ENCODE peak calls at places on chromosomes 5 and 9, in eight cellular contexts. R is progenitor cell of endocrine pancreas, G is HFF-Myc, D is HFFc6, X is AG09319, T is upper lobe of right lung, W is heart right ventricle, J is neural crest cell. Z is an unnamed sample.

GRCh38 chr5:167361841-167362240 is 929.6 kb upstream of the WWC1 start:
- DNase-seq in R (no peak), G (no peak), D (no peak), X (no peak), T (no peak), W (no peak), J (no peak), Z (no peak)

GRCh38 chr9:72442212-72442607 is 77.2 kb upstream of the ZFAND5 start:
- DNase-seq in R (no peak), G (peak), D (peak), X (peak), T (no peak), W (no peak), J (no peak), Z (no peak)

GRCh38 chr9:79053613-79054012 is 518.2 kb upstream of the TLE4 start:
- DNase-seq in R (no peak), G (no peak), D (no peak), X (no peak), T (no peak), W (no peak), J (no peak), Z (no peak)

GRCh38 chr5:115389799-115390382 is 93.4 kb upstream of the CCDC112 start:
- DNase-seq in R (no peak), G (no peak), D (no peak), X (no peak), T (peak), W (no peak), J (no peak), Z (no peak)

GRCh38 chr5:59893436-59894227 is at the start of gene PDE4D:
- DNase-seq in R (peak), G (peak), D (peak), X (peak), T (peak), W (peak), J (peak), Z (no peak)

GRCh38 chr5:172849636-172850453 is 15.8 kb downstream of the ERGIC1 start:
- DNase-seq in R (no peak), G (no peak), D (no peak), X (no peak), T (no peak), W (no peak), J (no peak), Z (no peak)

GRCh38 chr9:14346826-14347407 is 33.0 kb upstream of the NFIB start:
- DNase-seq in R (no peak), G (no peak), D (no peak), X (no peak), T (no peak), W (peak), J (no peak), Z (no peak)

GRCh38 chr5:141869514-141869913 is 8.7 kb downstream of the PCDH1 start:
- DNase-seq in R (no peak), G (no peak), D (no peak), X (no peak), T (peak), W (no peak), J (no peak), Z (no peak)

GRCh38 chr9:35939851-35940250 is 18.1 kb downstream of the OR2S2 start:
- DNase-seq in R (no peak), G (no peak), D (no peak), X (no peak), T (no peak), W (no peak), J (no peak), Z (no peak)

GRCh38 chr9:121954477-121955175 is 138.5 kb downstream of the TTLL11 start:
- DNase-seq in R (no peak), G (no peak), D (no peak), X (peak), T (no peak), W (peak), J (no peak), Z (no peak)

GRCh38 chr5:61114441-61114840 is 47.8 kb downstream of the SMIM15 start:
- DNase-seq in R (no peak), G (no peak), D (no peak), X (no peak), T (no peak), W (no peak), J (no peak), Z (no peak)

GRCh38 chr5:123414975-123415374 is 8.2 kb downstream of the CEP120 start:
- DNase-seq in R (no peak), G (no peak), D (no peak), X (no peak), T (no peak), W (no peak), J (no peak), Z (no peak)

GRCh38 chr5:125413861-125414260 is 667.4 kb upstream of the ZNF608 start:
- DNase-seq in R (no peak), G (no peak), D (no peak), X (no peak), T (no peak), W (no peak), J (no peak), Z (no peak)

GRCh38 chr5:41638685-41639084 is 128.3 kb upstream of the PLCXD3 start:
- DNase-seq in R (no peak), G (no peak), D (no peak), X (no peak), T (no peak), W (no peak), J (no peak), Z (no peak)

GRCh38 chr5:89703799-89704198 is 705.8 kb downstream of the CETN3 start:
- DNase-seq in R (no peak), G (no peak), D (no peak), X (no peak), T (no peak), W (no peak), J (no peak), Z (no peak)

GRCh38 chr5:148808864-148809642 is 17.4 kb upstream of the ADRB2 start:
- DNase-seq in R (no peak), G (no peak), D (no peak), X (no peak), T (no peak), W (peak), J (no peak), Z (no peak)

GRCh38 chr5:53820802-53821171 is 260.3 kb downstream of the NDUFS4 start:
- DNase-seq in R (no peak), G (peak), D (no peak), X (no peak), T (no peak), W (no peak), J (no peak), Z (no peak)

GRCh38 chr5:90982576-90982975 is 400.5 kb downstream of the ARRDC3 start:
- DNase-seq in R (no peak), G (no peak), D (no peak), X (no peak), T (no peak), W (no peak), J (no peak), Z (no peak)

GRCh38 chr9:89225587-89225986 is 47.0 kb upstream of the SHC3 start:
- DNase-seq in R (no peak), G (no peak), D (no peak), X (peak), T (no peak), W (no peak), J (no peak), Z (no peak)

GRCh38 chr9:93071464-93071863 is 13.0 kb downstream of the SUSD3 start:
- DNase-seq in R (no peak), G (no peak), D (peak), X (no peak), T (no peak), W (no peak), J (no peak), Z (no peak)

GRCh38 chr9:21002040-21002439 is 29.4 kb downstream of the HACD4 start:
- DNase-seq in R (no peak), G (no peak), D (no peak), X (no peak), T (no peak), W (no peak), J (no peak), Z (no peak)

GRCh38 chr5:59257488-59258400 is 635.8 kb downstream of the PDE4D start:
- DNase-seq in R (no peak), G (no peak), D (no peak), X (no peak), T (no peak), W (no peak), J (no peak), Z (no peak)

GRCh38 chr5:31054436-31054835 is 139.1 kb upstream of the CDH6 start:
- DNase-seq in R (no peak), G (no peak), D (no peak), X (no peak), T (no peak), W (no peak), J (no peak), Z (no peak)

GRCh38 chr9:126482361-126483044 is 131.2 kb upstream of the LMX1B start:
- DNase-seq in R (no peak), G (no peak), D (no peak), X (no peak), T (no peak), W (no peak), J (peak), Z (no peak)

GRCh38 chr5:32278403-32278802 is 34.3 kb downstream of the MTMR12 start:
- DNase-seq in R (no peak), G (no peak), D (peak), X (no peak), T (no peak), W (no peak), J (no peak), Z (no peak)

GRCh38 chr9:135308809-135309762 is 170.5 kb upstream of the PPP1R26 start:
- DNase-seq in R (no peak), G (no peak), D (no peak), X (no peak), T (no peak), W (no peak), J (no peak), Z (no peak)

GRCh38 chr9:92325991-92326500 is 293 bp downstream of the CENPP start:
- DNase-seq in R (no peak), G (no peak), D (no peak), X (no peak), T (no peak), W (peak), J (no peak), Z (no peak)

GRCh38 chr5:149030838-149031397 is 31.9 kb downstream of the SH3TC2 start:
- DNase-seq in R (no peak), G (no peak), D (no peak), X (no peak), T (no peak), W (no peak), J (no peak), Z (no peak)

GRCh38 chr5:10792336-10792735 is 31.3 kb upstream of the DAP start:
- DNase-seq in R (no peak), G (no peak), D (no peak), X (no peak), T (no peak), W (no peak), J (no peak), Z (no peak)
- TF ChIP-seq CTCF in R (no peak), G (no peak), D (no peak), X (no peak), T (no peak), W (no peak), J (no peak), Z (no peak)

GRCh38 chr5:120684749-120685415 is 220.8 kb downstream of the PRR16 start:
- DNase-seq in R (no peak), G (peak), D (peak), X (no peak), T (no peak), W (no peak), J (no peak), Z (no peak)
- TF ChIP-seq CTCF in R (peak), G (peak), D (peak), X (peak), T (no peak), W (no peak), J (no peak), Z (no peak)

GRCh38 chr9:109652971-109653370 is 127.0 kb upstream of the PALM2AKAP2 start:
- DNase-seq in R (no peak), G (no peak), D (peak), X (no peak), T (no peak), W (peak), J (no peak), Z (no peak)
- TF ChIP-seq CTCF in R (peak), G (peak), D (peak), X (peak), T (peak), W (peak), J (peak), Z (no peak)

GRCh38 chr5:174311121-174311520 is 265.6 kb downstream of the NSG2 start:
- DNase-seq in R (no peak), G (no peak), D (no peak), X (no peak), T (peak), W (no peak), J (no peak), Z (no peak)

GRCh38 chr5:174311531-174312269 is 266.2 kb downstream of the NSG2 start:
- DNase-seq in R (peak), G (no peak), D (no peak), X (no peak), T (peak), W (peak), J (peak), Z (peak)

GRCh38 chr5:174312270-174312617 is 266.7 kb downstream of the NSG2 start:
- DNase-seq in R (no peak), G (no peak), D (no peak), X (no peak), T (no peak), W (no peak), J (no peak), Z (no peak)

GRCh38 chr5:174313615-174314014 is 268.1 kb downstream of the NSG2 start:
- DNase-seq in R (no peak), G (no peak), D (no peak), X (no peak), T (peak), W (no peak), J (no peak), Z (no peak)

GRCh38 chr5:174312641-174313040 is 267.1 kb downstream of the NSG2 start:
- DNase-seq in R (no peak), G (no peak), D (no peak), X (no peak), T (peak), W (no peak), J (no peak), Z (no peak)
- TF ChIP-seq CTCF in R (no peak), G (no peak), D (no peak), X (no peak), T (no peak), W (no peak), J (no peak), Z (no peak)

GRCh38 chr9:137304383-137305059 is 2.5 kb upstream of the NRARP start:
- DNase-seq in R (peak), G (no peak), D (no peak), X (no peak), T (peak), W (no peak), J (no peak), Z (no peak)
- TF ChIP-seq CTCF in R (peak), G (peak), D (peak), X (no peak), T (peak), W (no peak), J (peak), Z (no peak)

GRCh38 chr5:133261993-133262392 is 210.2 kb downstream of the HSPA4 start:
- DNase-seq in R (peak), G (no peak), D (no peak), X (no peak), T (no peak), W (no peak), J (no peak), Z (no peak)
- TF ChIP-seq CTCF in R (peak), G (no peak), D (no peak), X (no peak), T (no peak), W (no peak), J (no peak), Z (no peak)

GRCh38 chr5:95862636-95863382 is 40.3 kb upstream of the GLRX start:
- DNase-seq in R (no peak), G (no peak), D (peak), X (no peak), T (no peak), W (no peak), J (no peak), Z (no peak)
- TF ChIP-seq CTCF in R (no peak), G (no peak), D (no peak), X (no peak), T (no peak), W (no peak), J (no peak), Z (no peak)

GRCh38 chr9:101738566-101739183 is at the start of gene GRIN3A:
- DNase-seq in R (no peak), G (no peak), D (no peak), X (no peak), T (peak), W (peak), J (peak), Z (no peak)
- TF ChIP-seq CTCF in R (no peak), G (no peak), D (no peak), X (no peak), T (no peak), W (no peak), J (peak), Z (no peak)

Z was measured in omental fat pad.